ENCODE peak calls at places on chromosomes 1 and 21, in five cellular contexts. W is spleen, S is suprapubic skin, V is breast epithelium, A is H1. T is an unnamed sample.

GRCh38 chr1:151741516-151741915 is 20.2 kb downstream of the RIIAD1 start:
- DNase-seq in W (no peak), A (no peak), V (no peak), S (peak), T (no peak)

GRCh38 chr1:5667513-5668325 is 324.5 kb downstream of the NPHP4 start:
- DNase-seq in W (no peak), V (peak), S (peak), A (no peak), T (peak)

GRCh38 chr1:23556661-23557470 is 2.4 kb downstream of the ID3 start:
- DNase-seq in A (no peak), W (no peak), S (no peak), V (no peak), T (no peak)

GRCh38 chr1:76781447-76781846 is 85.8 kb upstream of the ST6GALNAC5 start:
- DNase-seq in W (no peak), A (no peak), S (no peak), V (no peak), T (no peak)

GRCh38 chr1:167612583-167612982 is 17.4 kb upstream of the RCSD1 start:
- DNase-seq in W (no peak), V (no peak), S (no peak), A (no peak), T (no peak)

GRCh38 chr21:41220208-41220733 is 52.3 kb downstream of the BACE2 start:
- DNase-seq in S (no peak), V (no peak), A (no peak), W (no peak), T (no peak)

GRCh38 chr1:116242741-116243140 is 130.3 kb upstream of the ATP1A1 start:
- DNase-seq in W (no peak), A (no peak), V (no peak), S (no peak), T (no peak)

GRCh38 chr1:32828341-32828740 is 10.9 kb downstream of the S100PBP start:
- DNase-seq in A (no peak), V (no peak), S (no peak), W (no peak), T (no peak)

GRCh38 chr1:185352067-185352466 is 35.0 kb upstream of the IVNS1ABP start:
- DNase-seq in V (no peak), W (no peak), S (no peak), A (no peak), T (no peak)

GRCh38 chr1:161218301-161219077 is 3.4 kb downstream of the FCER1G start:
- DNase-seq in S (no peak), A (no peak), W (peak), V (no peak), T (peak)

GRCh38 chr1:191541741-191542140 is 616.5 kb upstream of the RGS18 start:
- DNase-seq in V (no peak), A (no peak), S (no peak), W (no peak), T (no peak)

GRCh38 chr1:235102993-235103411 is 25.6 kb downstream of the TOMM20 start:
- DNase-seq in W (no peak), S (no peak), V (no peak), A (no peak), T (no peak)

GRCh38 chr1:230426246-230427101 is at the start of gene PGBD5:
- DNase-seq in V (peak), S (no peak), W (peak), A (peak), T (peak)

GRCh38 chr1:10007161-10007560 is 10.1 kb downstream of the RBP7 start:
- DNase-seq in A (no peak), S (no peak), W (no peak), V (no peak), T (no peak)

GRCh38 chr1:7781923-7782495 is 2.1 kb upstream of the PER3 start:
- DNase-seq in A (no peak), W (peak), V (no peak), S (no peak), T (no peak)

GRCh38 chr1:180530501-180530900 is 28.1 kb upstream of the ACBD6 start:
- DNase-seq in S (no peak), V (peak), W (no peak), A (no peak), T (no peak)

GRCh38 chr1:184160236-184160635 is 108.7 kb downstream of the TSEN15 start:
- DNase-seq in V (no peak), W (no peak), S (no peak), A (no peak), T (no peak)

GRCh38 chr1:91731815-91732214 is 154.1 kb downstream of the TGFBR3 start:
- DNase-seq in W (no peak), S (no peak), A (no peak), V (peak), T (no peak)

GRCh38 chr1:228754646-228755268 is 19.5 kb downstream of the RHOU start:
- DNase-seq in W (no peak), A (no peak), V (no peak), S (no peak), T (no peak)

GRCh38 chr1:41662061-41662655 is 177.7 kb upstream of the EDN2 start:
- DNase-seq in W (peak), S (no peak), A (no peak), V (peak), T (peak)

GRCh38 chr1:112255080-112255479 is 140.9 kb upstream of the CTTNBP2NL start:
- DNase-seq in V (no peak), A (no peak), W (no peak), S (no peak), T (no peak)

GRCh38 chr1:112253366-112253765 is 142.6 kb upstream of the CTTNBP2NL start:
- DNase-seq in V (no peak), A (no peak), W (no peak), S (no peak), T (no peak)

GRCh38 chr1:112247971-112248370 is 148.0 kb upstream of the CTTNBP2NL start:
- DNase-seq in S (no peak), W (no peak), V (no peak), A (no peak), T (peak)

GRCh38 chr1:112256413-112256812 is 139.6 kb upstream of the CTTNBP2NL start:
- DNase-seq in A (no peak), W (no peak), V (no peak), S (no peak), T (no peak)

DNA sequence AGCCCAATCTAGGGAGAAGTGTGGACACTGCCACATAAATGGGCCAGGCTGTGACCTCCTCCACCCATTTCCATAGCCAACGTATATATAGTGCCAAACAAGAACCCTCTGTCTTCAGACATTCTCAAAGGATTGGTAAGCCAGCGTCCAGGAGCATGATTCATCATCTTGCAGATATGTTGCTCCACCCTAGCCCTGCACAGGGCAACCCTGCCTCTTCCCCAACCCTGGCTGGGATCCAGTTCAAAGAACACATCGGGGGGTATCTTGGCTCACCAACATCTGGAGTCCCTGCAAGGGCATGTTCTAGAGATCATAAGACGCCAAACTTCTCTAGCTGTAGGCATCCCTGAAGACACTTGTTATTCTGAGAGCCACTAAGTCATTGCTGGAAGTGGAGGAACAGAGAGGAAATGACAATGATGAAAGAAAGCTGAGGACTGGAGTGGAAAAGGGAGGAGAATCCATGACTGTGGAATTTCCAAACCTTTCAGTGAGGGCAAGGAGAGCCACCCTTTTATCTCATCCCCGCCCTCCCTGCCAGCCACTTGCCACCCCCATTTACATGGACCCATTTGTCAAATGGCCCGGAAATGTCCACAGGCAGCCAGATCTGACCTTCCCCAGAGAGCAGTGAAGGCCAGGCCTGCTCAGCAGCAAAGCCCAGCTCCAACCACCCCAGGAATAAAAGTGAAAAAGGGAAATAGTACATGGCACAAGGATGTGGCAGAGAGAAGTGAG is 144.1 kb upstream of the CTTNBP2NL start:
- DNase-seq in V (no peak), S (no peak), W (no peak), A (no peak), T (no peak)
- TF ChIP-seq POLR2AphosphoS5 in V (no peak), S (no peak), W (peak), A (no peak), T (no peak)

GRCh38 chr1:39407889-39408640 is 83.4 kb upstream of the BMP8A start:
- DNase-seq in W (no peak), V (no peak), A (no peak), S (no peak), T (no peak)
- TF ChIP-seq POLR2A in W (no peak), V (no peak), A (no peak), S (peak), T (peak)

GRCh38 chr1:85137660-85138059 is 63.2 kb downstream of the SYDE2 start:
- DNase-seq in S (no peak), W (no peak), A (no peak), V (peak), T (peak)

GRCh38 chr1:85132078-85132715 is 68.6 kb downstream of the SYDE2 start:
- DNase-seq in S (no peak), W (no peak), V (no peak), A (no peak), T (no peak)

GRCh38 chr1:85135456-85135798 is 65.4 kb downstream of the SYDE2 start:
- DNase-seq in A (no peak), S (no peak), W (no peak), V (no peak), T (no peak)

GRCh38 chr1:85133565-85134159 is 67.2 kb downstream of the SYDE2 start:
- DNase-seq in S (no peak), V (no peak), W (no peak), A (no peak), T (no peak)

DNA sequence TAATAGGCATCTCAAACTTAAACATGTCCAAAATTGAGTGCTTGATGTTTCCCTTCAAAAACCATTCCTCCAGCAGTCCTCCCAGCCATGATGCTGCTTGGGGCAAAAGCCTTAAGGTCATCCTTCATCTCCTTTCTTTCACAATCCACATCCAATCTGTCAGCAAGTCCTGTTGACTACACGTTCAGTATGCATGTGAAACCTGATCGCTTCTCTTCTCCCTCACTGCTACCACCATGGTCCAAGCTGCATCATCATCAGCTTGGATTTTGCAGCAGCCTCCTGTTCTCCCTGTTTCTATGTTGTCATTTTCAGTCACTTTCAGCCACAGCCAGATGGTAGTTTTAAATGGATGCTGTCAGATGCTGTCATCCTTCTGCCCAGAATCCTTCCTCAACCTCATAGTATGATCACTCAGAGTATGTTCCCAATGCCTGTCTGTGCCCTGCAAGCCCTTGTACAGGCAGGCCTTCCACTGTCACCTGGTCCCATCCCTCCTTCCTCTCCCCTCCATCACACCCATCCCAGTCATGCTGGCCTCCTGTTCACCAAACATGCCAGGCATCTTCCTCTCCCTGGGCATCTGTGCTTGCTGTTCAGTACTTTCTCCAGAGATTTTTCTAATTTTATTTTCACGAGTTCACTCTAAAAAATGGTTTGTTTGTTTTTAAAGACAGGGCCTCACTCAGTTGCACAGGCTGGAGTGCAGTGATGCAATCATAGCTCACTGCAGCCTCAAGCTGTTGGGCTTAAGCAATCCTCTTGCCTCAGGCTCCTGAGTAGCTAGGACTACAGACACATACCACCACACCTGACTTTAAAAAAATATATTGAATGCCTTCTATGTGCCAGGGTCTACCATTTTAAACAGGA is 66.0 kb downstream of the SYDE2 start:
- DNase-seq in V (no peak), S (no peak), A (no peak), W (no peak), T (no peak)
- H3K27ac ChIP-seq in V (peak), S (no peak), A (no peak), W (no peak), T (no peak)

DNA sequence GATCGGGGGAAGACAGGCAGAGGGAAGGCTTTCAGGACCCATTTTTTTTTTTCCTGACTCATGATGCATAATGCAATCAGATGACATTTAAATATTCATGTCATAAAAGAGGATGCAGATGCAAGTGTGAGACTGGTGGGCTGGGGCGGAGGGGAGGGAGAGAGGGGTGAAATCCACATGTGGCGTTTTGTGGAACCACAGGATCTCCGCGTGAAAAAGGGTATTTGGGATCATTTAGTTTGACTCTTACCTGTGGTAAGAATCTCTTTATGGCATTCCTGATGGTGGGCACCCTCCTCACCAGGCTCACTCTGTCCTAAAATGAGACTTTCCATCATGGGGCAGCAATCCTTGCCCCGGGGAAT is 249.3 kb upstream of the CSF3R start:
- DNase-seq in V (no peak), A (no peak), W (no peak), S (no peak), T (no peak)
- TF ChIP-seq POLR2AphosphoS5 in V (no peak), A (no peak), W (no peak), S (no peak), T (no peak)

DNA sequence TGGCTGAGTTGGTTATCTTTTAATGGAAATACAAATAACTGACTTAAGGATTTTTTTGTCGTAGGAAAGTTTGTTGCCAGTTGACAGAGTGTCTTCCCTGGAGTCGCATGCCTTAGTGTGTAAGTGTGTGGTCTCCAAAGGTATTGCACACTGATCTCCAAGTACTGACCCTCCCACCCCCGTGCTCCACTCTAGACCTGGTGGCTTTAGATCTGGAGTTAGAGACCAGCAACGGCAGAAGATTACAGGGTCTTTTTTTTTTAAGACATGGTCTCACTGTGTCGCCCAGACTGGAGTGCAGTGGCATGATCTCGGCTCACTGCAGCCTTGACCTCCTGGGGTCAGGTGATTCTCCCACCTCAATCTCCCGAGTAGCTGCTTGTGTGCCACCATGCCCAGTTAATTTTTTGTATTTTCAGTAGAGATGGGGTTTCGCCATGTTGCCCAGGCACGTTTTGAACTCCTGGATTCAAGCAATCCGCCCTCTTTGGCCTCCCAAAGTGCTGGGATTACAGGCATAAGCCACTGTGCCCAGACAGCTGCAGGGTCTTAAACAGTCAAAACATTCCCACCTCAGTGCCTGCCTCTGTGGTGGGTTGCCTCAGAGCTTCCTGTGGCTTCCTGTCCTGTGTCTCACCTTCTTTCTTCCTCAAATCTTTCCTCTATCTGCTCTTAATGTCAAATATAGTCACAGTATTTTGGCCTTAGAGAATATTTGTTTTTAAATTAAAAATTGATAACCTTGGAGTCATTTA is 6.9 kb downstream of the TRAPPC10 start:
- DNase-seq in A (no peak), S (peak), V (no peak), W (no peak), T (no peak)
- TF ChIP-seq POLR2A in A (no peak), S (no peak), V (no peak), W (no peak), T (no peak)

GRCh38 chr1:17591814-17592430 is 52.4 kb downstream of the ARHGEF10L start:
- DNase-seq in V (no peak), S (no peak), W (no peak), A (no peak), T (no peak)
- H3K27ac ChIP-seq in V (no peak), S (no peak), W (no peak), A (no peak), T (peak)